ENCODE peak calls at places on chromosomes 4 and X, in six cellular contexts. V is A549; N is hypothalamus; Y is activated effector memory CD4-positive, alpha-beta T cell treated with anti-CD3 and anti-CD28 coated beads, Interleukin-2, amount 50 U/mL, for 16 hours; F is NCI-H2171; O is ecto neural progenitor cell. A is an unnamed sample.

GRCh38 chr4:113116414-113117345 is 67.2 kb downstream of the ANK2 start:
- DNase-seq in O (peak), V (no peak), N (peak), Y (no peak), F (no peak), A (peak)

GRCh38 chr4:141807501-141807900 is 171.1 kb downstream of the IL15 start:
- DNase-seq in F (no peak), O (no peak), N (no peak), Y (no peak), V (no peak), A (no peak)

GRCh38 chrX:49876750-49877149 is 2.5 kb upstream of the USP27X start:
- DNase-seq in Y (no peak), N (no peak), O (no peak), F (no peak), V (peak), A (no peak)

GRCh38 chrX:5646818-5647217 is 581.8 kb downstream of the NLGN4X start:
- DNase-seq in O (no peak), V (no peak), F (no peak), N (no peak), Y (no peak), A (no peak)

GRCh38 chrX:82070948-82071347 is 869.0 kb downstream of the SH3BGRL start:
- DNase-seq in V (no peak), F (no peak), Y (no peak), O (no peak), N (no peak), A (no peak)

GRCh38 chrX:46637937-46638336 is 64.4 kb downstream of the CHST7 start:
- DNase-seq in O (no peak), N (no peak), V (no peak), Y (peak), F (no peak), A (no peak)

GRCh38 chr4:151530783-151531182 is 121.8 kb downstream of the FHIP1A start:
- DNase-seq in O (no peak), V (peak), Y (no peak), F (no peak), N (no peak), A (no peak)

GRCh38 chr4:54281060-54281781 is 52.1 kb downstream of the PDGFRA start:
- DNase-seq in N (no peak), O (no peak), Y (no peak), V (peak), F (no peak), A (no peak)

GRCh38 chrX:124194903-124195302 is 137.6 kb upstream of the TEX13D start:
- DNase-seq in O (no peak), N (no peak), Y (no peak), F (no peak), V (no peak), A (no peak)

GRCh38 chr4:90318208-90318607 is 191.0 kb downstream of the CCSER1 start:
- DNase-seq in N (no peak), V (peak), O (no peak), Y (no peak), F (no peak), A (no peak)

GRCh38 chr4:6695660-6696581 is 2.2 kb downstream of the S100P start:
- DNase-seq in Y (peak), V (peak), F (no peak), O (no peak), N (no peak), A (no peak)

GRCh38 chr4:188463909-188464308 is 324.7 kb downstream of the TRIML1 start:
- DNase-seq in F (no peak), O (no peak), N (no peak), V (no peak), Y (no peak), A (no peak)

A was measured in NCI-H187.